ENCODE peak calls at places on chromosomes 1 and 21, in ten cellular contexts. V is OCI-LY7; R is foreskin keratinocyte; C is SJSA1; L is CD4-positive, alpha-beta memory T cell; X is neural progenitor cell; K is left ventricle myocardium inferior; Q is CD8-positive, alpha-beta T cell; W is adipocyte; H is A549. J is an unnamed sample.

GRCh38 chr21:36909423-36909822 is 57.0 kb downstream of the HLCS start:
- DNase-seq in V (no peak), R (no peak), C (no peak), L (no peak), X (no peak), K (no peak), Q (no peak), W (no peak), H (peak; percentile 90), J (no peak)

GRCh38 chr1:192260076-192260475 is 56.7 kb upstream of the RGS21 start:
- DNase-seq in V (no peak), R (no peak), C (no peak), L (no peak), X (no peak), K (no peak), Q (no peak), W (no peak), H (no peak), J (no peak)

GRCh38 chr1:3753656-3754454 is 1.6 kb downstream of the CCDC27 start:
- DNase-seq in V (no peak), R (no peak), C (no peak), L (no peak), X (no peak), K (no peak), Q (no peak), W (no peak), H (no peak), J (no peak)

GRCh38 chr1:210328032-210328745 is 513 bp upstream of the HHAT start:
- DNase-seq in V (no peak), R (no peak), C (no peak), L (no peak), X (no peak), K (no peak), Q (no peak), W (peak; percentile 5), H (no peak), J (no peak)

GRCh38 chr1:151511636-151512215 is 539 bp downstream of the CGN start:
- DNase-seq in V (peak; percentile 59), R (no peak), C (no peak), L (peak; percentile 29), X (peak; percentile 81), K (no peak), Q (peak; percentile 2), W (peak; percentile 64), H (peak; percentile 41), J (peak; percentile 50)

GRCh38 chr1:246497331-246497915 is 9.7 kb downstream of the SMYD3 start:
- DNase-seq in V (peak; percentile 83), R (no peak), C (no peak), L (peak; percentile 69), X (peak; percentile 66), K (no peak), Q (no peak), W (peak; percentile 91), H (peak; percentile 79), J (peak; percentile 93)

GRCh38 chr1:38328278-38329035 is 281.9 kb upstream of the POU3F1 start:
- DNase-seq in V (no peak), R (no peak), C (no peak), L (no peak), X (no peak), K (no peak), Q (no peak), W (no peak), H (no peak), J (no peak)

GRCh38 chr1:43021547-43022474 is 63.1 kb upstream of the SLC2A1 start:
- DNase-seq in V (no peak), R (peak; percentile 99), C (no peak), L (no peak), X (no peak), K (no peak), Q (no peak), W (no peak), H (no peak), J (no peak)

GRCh38 chr1:1599030-1599916 is 662 bp downstream of the FNDC10 start:
- DNase-seq in V (peak; percentile 35), R (no peak), C (no peak), L (peak; percentile 41), X (peak; percentile 78), K (no peak), Q (no peak), W (peak; percentile 70), H (no peak), J (no peak)

GRCh38 chr1:1597275-1597930 is 2.5 kb downstream of the FNDC10 start:
- DNase-seq in V (peak; percentile 43), R (no peak), C (no peak), L (no peak), X (peak; percentile 52), K (no peak), Q (no peak), W (peak; percentile 31), H (peak; percentile 61), J (peak; percentile 70)

GRCh38 chr1:1596493-1597274 is 3.3 kb downstream of the FNDC10 start:
- DNase-seq in V (no peak), R (no peak), C (no peak), L (no peak), X (no peak), K (no peak), Q (no peak), W (no peak), H (no peak), J (no peak)

GRCh38 chr1:1598720-1599029 is 1.3 kb downstream of the FNDC10 start:
- DNase-seq in V (no peak), R (no peak), C (no peak), L (no peak), X (no peak), K (no peak), Q (no peak), W (no peak), H (no peak), J (no peak)

DNA sequence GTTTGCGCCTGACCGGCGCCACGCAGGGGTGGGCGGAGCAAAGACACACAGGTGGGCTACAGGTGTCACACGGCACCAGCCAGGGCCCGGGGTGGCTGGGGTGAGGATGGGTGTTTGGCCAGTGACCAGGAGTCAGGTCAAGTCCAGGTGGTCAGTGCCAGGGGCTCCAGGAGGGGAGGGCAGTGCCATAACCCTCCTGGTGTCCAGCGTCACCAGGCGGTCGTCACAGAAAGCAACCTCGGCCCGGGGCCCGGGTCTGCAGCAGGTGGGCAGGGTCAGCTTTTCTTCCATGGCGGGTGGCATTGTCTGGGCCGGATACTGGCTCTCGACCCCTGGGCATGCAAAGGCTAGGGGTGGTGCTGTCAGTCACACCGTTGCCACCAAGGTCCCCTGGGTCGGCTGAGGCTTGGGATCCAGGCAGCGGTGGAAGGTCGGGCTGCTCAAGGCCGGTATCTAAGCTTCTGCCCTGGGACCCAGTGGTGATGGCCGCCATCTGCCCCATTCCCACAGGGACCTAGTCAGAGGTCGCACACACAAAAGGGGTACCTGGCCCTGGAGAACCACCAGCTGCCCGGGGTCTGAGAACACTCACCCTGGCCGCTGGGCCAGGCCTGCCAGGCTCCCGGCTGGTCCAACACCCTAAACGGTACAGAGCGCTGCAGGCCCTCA is 1.8 kb downstream of the FNDC10 start:
- DNase-seq in V (no peak), R (no peak), C (no peak), L (no peak), X (no peak), K (no peak), Q (no peak), W (no peak), H (no peak), J (no peak)
- H3K4me1 ChIP-seq in V (peaks cover 8% of the 10 kb centered on the region), R (no peaks in the 10 kb centered on the region), C (peaks cover 18% of the 10 kb centered on the region), L (peaks cover 9% of the 10 kb centered on the region), X (peaks cover 10% of the 10 kb centered on the region), K (peaks cover 27% of the 10 kb centered on the region), Q (peaks cover 13% of the 10 kb centered on the region), W (peaks cover 6% of the 10 kb centered on the region), H (peaks cover 11% of the 10 kb centered on the region), J (peaks cover 17% of the 10 kb centered on the region)

GRCh38 chr21:33969600-33969999 is 54.0 kb upstream of the ATP5PO start:
- DNase-seq in V (no peak), R (no peak), C (no peak), L (no peak), X (no peak), K (no peak), Q (no peak), W (no peak), H (no peak), J (no peak)

GRCh38 chr21:33968998-33969353 is 53.4 kb upstream of the ATP5PO start:
- DNase-seq in V (no peak), R (no peak), C (no peak), L (no peak), X (no peak), K (no peak), Q (no peak), W (no peak), H (no peak), J (no peak)

GRCh38 chr21:33973268-33973667 is 57.7 kb upstream of the ATP5PO start:
- DNase-seq in V (no peak), R (no peak), C (no peak), L (no peak), X (no peak), K (no peak), Q (no peak), W (no peak), H (no peak), J (no peak)

GRCh38 chr21:33972539-33972938 is 56.9 kb upstream of the ATP5PO start:
- DNase-seq in V (no peak), R (no peak), C (no peak), L (no peak), X (no peak), K (no peak), Q (no peak), W (no peak), H (no peak), J (no peak)

GRCh38 chr21:33971492-33972013 is 55.9 kb upstream of the ATP5PO start:
- DNase-seq in V (no peak), R (peak; percentile 74), C (peak; percentile 61), L (no peak), X (peak; percentile 49), K (no peak), Q (no peak), W (no peak), H (peak; percentile 19), J (no peak)
- H3K4me1 ChIP-seq in V (peaks cover 28% of the 10 kb centered on the region), R (peaks cover 36% of the 10 kb centered on the region), C (peaks cover 71% of the 10 kb centered on the region), L (peaks cover 18% of the 10 kb centered on the region), X (peaks cover 21% of the 10 kb centered on the region), K (peaks cover 52% of the 10 kb centered on the region), Q (peaks cover 20% of the 10 kb centered on the region), W (peaks cover 44% of the 10 kb centered on the region), H (peaks cover 37% of the 10 kb centered on the region), J (peaks cover 16% of the 10 kb centered on the region)

DNA sequence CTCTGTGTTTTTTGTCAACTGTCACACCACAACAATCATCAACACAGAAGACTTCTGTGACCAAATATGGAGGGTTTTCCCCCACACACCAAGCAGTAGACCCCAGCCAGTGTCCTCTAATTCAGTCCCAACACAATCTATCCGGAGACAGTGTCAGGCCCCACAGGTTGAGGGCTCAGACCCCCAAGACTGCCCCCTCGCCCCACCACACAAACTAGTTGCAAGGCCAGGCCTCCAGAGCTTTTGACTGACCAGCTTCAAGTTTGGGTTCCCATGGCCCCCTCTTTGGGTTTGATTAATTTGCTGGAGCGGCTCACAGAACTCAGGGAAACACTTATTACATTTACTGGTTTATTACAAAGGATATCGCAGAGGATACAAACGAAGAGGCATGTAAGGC is 37.2 kb downstream of the NEK2 start:
- DNase-seq in V (no peak), R (no peak), C (no peak), L (no peak), X (no peak), K (no peak), Q (no peak), W (no peak), H (no peak), J (no peak)
- H3K4me1 ChIP-seq in V (peaks cover under 1% of the 10 kb centered on the region), R (no peaks in the 10 kb centered on the region), C (peaks cover 44% of the 10 kb centered on the region), L (peaks cover 2% of the 10 kb centered on the region), X (no peaks in the 10 kb centered on the region), K (peaks cover 10% of the 10 kb centered on the region), Q (peaks cover under 1% of the 10 kb centered on the region), W (peaks cover 28% of the 10 kb centered on the region), H (peaks cover 45% of the 10 kb centered on the region), J (no peaks in the 10 kb centered on the region)

GRCh38 chr1:39394059-39394458 is 97.4 kb upstream of the BMP8A start:
- DNase-seq in V (no peak), R (no peak), C (no peak), L (no peak), X (no peak), K (no peak), Q (no peak), W (no peak), H (no peak), J (no peak)

GRCh38 chr1:39394598-39394997 is 96.8 kb upstream of the BMP8A start:
- DNase-seq in V (peak; percentile 66), R (peak; percentile 75), C (no peak), L (peak; percentile 23), X (no peak), K (no peak), Q (no peak), W (no peak), H (no peak), J (no peak)

GRCh38 chr1:39392851-39393573 is 98.4 kb upstream of the BMP8A start:
- DNase-seq in V (no peak), R (no peak), C (no peak), L (no peak), X (no peak), K (no peak), Q (no peak), W (no peak), H (no peak), J (no peak)

GRCh38 chr1:39391741-39392679 is 99.4 kb upstream of the BMP8A start:
- DNase-seq in V (no peak), R (peak; percentile 66), C (peak; percentile 72), L (no peak), X (no peak), K (no peak), Q (no peak), W (peak; percentile 89), H (peak; percentile 75), J (no peak)

DNA sequence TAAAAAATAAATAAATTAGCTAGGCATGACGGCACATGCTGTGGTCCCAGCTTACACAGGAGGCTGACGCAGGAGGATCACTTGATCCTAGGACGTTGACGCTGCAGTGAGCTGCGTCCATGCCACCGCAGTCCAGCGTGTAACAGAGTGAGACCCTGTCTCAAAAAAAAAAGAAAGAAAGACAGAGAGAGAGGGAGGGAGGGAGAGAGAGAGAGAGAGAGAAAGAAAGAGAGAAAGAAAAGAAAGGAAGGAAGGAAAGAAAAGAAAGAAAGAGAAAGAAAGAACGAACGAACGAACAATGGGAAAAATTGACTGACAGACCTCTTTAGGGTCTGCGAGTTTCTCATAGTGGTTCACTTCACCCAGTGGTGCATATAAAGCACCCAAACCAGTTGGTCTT is 97.8 kb upstream of the BMP8A start:
- DNase-seq in V (no peak), R (no peak), C (no peak), L (no peak), X (no peak), K (no peak), Q (no peak), W (no peak), H (no peak), J (no peak)
- H3K4me1 ChIP-seq in V (peaks cover 45% of the 10 kb centered on the region), R (peaks cover 58% of the 10 kb centered on the region), C (peaks cover 68% of the 10 kb centered on the region), L (peaks cover 80% of the 10 kb centered on the region), X (peaks cover 40% of the 10 kb centered on the region), K (peaks cover 91% of the 10 kb centered on the region), Q (peaks cover 22% of the 10 kb centered on the region), W (peaks cover 63% of the 10 kb centered on the region), H (peaks cover 73% of the 10 kb centered on the region), J (no peaks in the 10 kb centered on the region)

J was measured in Karpas-422.